ENCODE peak calls at places on chromosomes 12 and 14, in six cellular contexts. A is sigmoid colon, X is breast epithelium, B is GM23338, Q is fibroblast of lung, F is K562. Y is an unnamed sample. For H3K4me1, the result is how much of the 10 kb centered on the place peaks cover.

GRCh38 chr12:122943196-122943595 is 23.1 kb downstream of the ABCB9 start:
- DNase-seq in A (no peak), X (no peak), B (no peak), Q (peak), F (no peak), Y (no peak)

GRCh38 chr14:93332032-93332852 is 594 bp downstream of the BTBD7 start:
- DNase-seq in A (peak), X (no peak), B (peak), Q (peak), F (peak), Y (peak)

GRCh38 chr14:106657460-106657859 is 1131.1 kb downstream of the TMEM121 start:
- DNase-seq in A (no peak), X (no peak), B (no peak), Q (no peak), F (no peak), Y (no peak)

GRCh38 chr12:42583017-42583416 is 6.5 kb downstream of the PRICKLE1 start:
- DNase-seq in A (no peak), X (no peak), B (no peak), Q (no peak), F (no peak), Y (no peak)

GRCh38 chr12:113880337-113880736 is 85.8 kb downstream of the RBM19 start:
- DNase-seq in A (no peak), X (no peak), B (no peak), Q (no peak), F (no peak), Y (no peak)

GRCh38 chr12:41545761-41546160 is 357.6 kb downstream of the PDZRN4 start:
- DNase-seq in A (no peak), X (no peak), B (no peak), Q (no peak), F (no peak), Y (no peak)

GRCh38 chr14:82537831-82538230 is 1004.2 kb upstream of the SEL1L start:
- DNase-seq in A (no peak), X (no peak), B (no peak), Q (no peak), F (no peak), Y (no peak)

GRCh38 chr12:56374726-56375597 is 12.3 kb upstream of the APOF start:
- DNase-seq in A (no peak), X (no peak), B (no peak), Q (no peak), F (no peak), Y (no peak)

GRCh38 chr14:49769171-49769570 is 1.2 kb downstream of the KLHDC2 start:
- DNase-seq in A (no peak), X (no peak), B (no peak), Q (peak), F (no peak), Y (no peak)

GRCh38 chr12:47779943-47780504 is 7.0 kb downstream of the SLC48A1 start:
- DNase-seq in A (peak), X (no peak), B (no peak), Q (no peak), F (no peak), Y (no peak)

GRCh38 chr12:40946612-40947194 is 241.4 kb upstream of the PDZRN4 start:
- DNase-seq in A (no peak), X (no peak), B (peak), Q (peak), F (peak), Y (no peak)

GRCh38 chr14:102325791-102326345 is 6.3 kb downstream of the ZNF839 start:
- DNase-seq in A (peak), X (no peak), B (no peak), Q (no peak), F (no peak), Y (peak)

GRCh38 chr12:46470039-46470627 is 97.6 kb upstream of the SLC38A2 start:
- DNase-seq in A (no peak), X (no peak), B (no peak), Q (no peak), F (no peak), Y (no peak)

GRCh38 chr12:93153321-93153720 is 224.2 kb upstream of the EEA1 start:
- DNase-seq in A (no peak), X (no peak), B (no peak), Q (peak), F (no peak), Y (no peak)

GRCh38 chr12:3033538-3033865 is 43.7 kb upstream of the TSPAN9 start:
- DNase-seq in A (no peak), X (no peak), B (no peak), Q (no peak), F (no peak), Y (no peak)

GRCh38 chr12:13234045-13234641 is 37.6 kb downstream of the EMP1 start:
- DNase-seq in A (no peak), X (no peak), B (peak), Q (peak), F (peak), Y (peak)

GRCh38 chr12:113766880-113767878 is 198.9 kb downstream of the RBM19 start:
- DNase-seq in A (no peak), X (no peak), B (peak), Q (peak), F (no peak), Y (no peak)

GRCh38 chr14:36238666-36239363 is 62.3 kb upstream of the PTCSC3 start:
- DNase-seq in A (no peak), X (no peak), B (no peak), Q (peak), F (no peak), Y (no peak)

GRCh38 chr14:91311284-91311662 is 66.8 kb upstream of the GPR68 start:
- DNase-seq in A (no peak), X (no peak), B (no peak), Q (no peak), F (no peak), Y (no peak)

GRCh38 chr14:93832076-93832475 is 43.8 kb upstream of the PRIMA1 start:
- DNase-seq in A (no peak), X (no peak), B (no peak), Q (no peak), F (no peak), Y (peak)

GRCh38 chr12:122452701-122453285 is 30.3 kb upstream of the CLIP1 start:
- DNase-seq in A (peak), X (no peak), B (no peak), Q (no peak), F (no peak), Y (no peak)

GRCh38 chr12:47236109-47236714 is 156.5 kb upstream of the AMIGO2 start:
- DNase-seq in A (no peak), X (no peak), B (no peak), Q (peak), F (no peak), Y (no peak)

GRCh38 chr12:7060353-7060954 is at the start of gene C1S:
- DNase-seq in A (peak), X (no peak), B (peak), Q (peak), F (peak), Y (peak)

DNA sequence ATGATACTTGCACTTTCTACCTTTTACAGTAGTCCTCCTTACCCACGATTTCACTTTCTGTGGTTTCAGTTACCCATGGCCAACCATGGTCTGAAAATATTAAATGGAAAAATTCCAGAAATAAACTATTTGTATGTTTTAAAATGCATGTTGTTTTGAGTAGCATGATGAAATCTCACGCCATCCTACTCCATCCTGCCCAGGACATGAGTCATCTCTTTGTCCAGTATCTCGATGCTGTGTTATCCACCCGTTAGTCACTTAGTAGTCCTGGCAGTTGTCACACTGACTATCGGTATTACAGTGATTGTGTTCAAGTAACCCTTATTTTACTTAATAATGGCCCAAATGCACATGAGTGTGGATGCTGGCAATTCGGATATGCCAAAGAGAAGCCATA is 22.4 kb downstream of the SYT1 start:
- DNase-seq in A (no peak), X (no peak), B (no peak), Q (peak), F (no peak), Y (peak)
- H3K4me3 ChIP-seq in A (no peak), X (no peak), B (no peak), Q (no peak), F (no peak), Y (peak)

GRCh38 chr14:70192915-70193314 is 4.2 kb upstream of the SLC8A3 start:
- DNase-seq in A (no peak), X (no peak), B (peak), Q (no peak), F (no peak), Y (no peak)
- TF ChIP-seq CTCF in A (no peak), X (no peak), B (peak), Q (no peak), F (no peak), Y (no peak)

DNA sequence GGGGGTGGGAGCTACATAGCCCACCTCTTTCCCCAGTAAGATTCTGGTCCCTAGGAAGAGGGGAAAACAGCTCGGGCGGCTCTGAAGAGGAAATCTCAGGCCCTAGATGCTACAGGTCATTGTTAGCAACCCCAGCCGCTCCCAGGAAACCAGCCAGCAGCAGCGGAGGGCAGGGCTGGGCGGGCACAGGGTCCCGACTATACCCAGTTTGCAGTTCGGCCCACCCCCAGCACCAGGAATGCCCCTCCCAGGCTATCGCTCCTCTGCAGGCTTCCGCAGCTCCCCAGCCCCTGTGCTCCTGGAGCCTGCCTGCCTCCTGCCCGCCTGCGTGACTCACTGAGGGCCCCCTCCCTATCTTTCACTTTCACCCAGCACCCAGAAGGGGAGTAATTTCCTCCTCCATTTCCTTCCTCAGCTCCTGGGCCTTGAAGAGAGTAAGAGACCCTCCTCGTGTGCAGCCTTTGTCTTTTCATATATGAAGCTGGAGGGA is 27.2 kb upstream of the PNMA1 start:
- DNase-seq in A (peak), X (no peak), B (peak), Q (peak), F (peak), Y (peak)
- H3K4me1 ChIP-seq in A (half or more), X (half or more), B (under half), Q (half or more), F (half or more), Y (half or more)

GRCh38 chr12:9760699-9761406 is at the start of gene CD69:
- DNase-seq in A (no peak), X (no peak), B (no peak), Q (no peak), F (no peak), Y (no peak)

GRCh38 chr12:9763025-9763424 is 2.3 kb upstream of the CD69 start:
- DNase-seq in A (no peak), X (no peak), B (no peak), Q (no peak), F (no peak), Y (no peak)

GRCh38 chr12:9762369-9762768 is 1.7 kb upstream of the CD69 start:
- DNase-seq in A (no peak), X (no peak), B (no peak), Q (no peak), F (no peak), Y (no peak)

GRCh38 chr12:9759680-9760592 is 765 bp downstream of the CD69 start:
- DNase-seq in A (no peak), X (no peak), B (no peak), Q (no peak), F (no peak), Y (no peak)

DNA sequence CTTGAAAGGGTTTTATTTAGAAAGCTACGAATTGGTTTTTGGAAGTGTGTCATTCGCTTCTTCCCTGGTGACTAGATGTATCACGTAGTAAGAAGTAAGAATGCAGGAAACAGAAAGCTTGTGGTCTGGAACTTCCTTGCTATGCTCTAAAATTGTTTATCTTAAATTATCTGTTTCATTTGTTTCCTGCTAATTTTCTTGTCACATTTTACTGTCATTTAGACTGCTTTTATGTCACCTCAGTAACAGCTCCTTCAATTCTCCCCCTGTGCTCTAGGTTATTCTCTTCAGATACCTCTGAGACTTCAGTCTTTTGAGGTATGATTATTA is 671 bp upstream of the CD69 start:
- DNase-seq in A (no peak), X (no peak), B (no peak), Q (peak), F (no peak), Y (no peak)
- H3K4me3 ChIP-seq in A (no peak), X (no peak), B (no peak), Q (no peak), F (peak), Y (no peak)

DNA sequence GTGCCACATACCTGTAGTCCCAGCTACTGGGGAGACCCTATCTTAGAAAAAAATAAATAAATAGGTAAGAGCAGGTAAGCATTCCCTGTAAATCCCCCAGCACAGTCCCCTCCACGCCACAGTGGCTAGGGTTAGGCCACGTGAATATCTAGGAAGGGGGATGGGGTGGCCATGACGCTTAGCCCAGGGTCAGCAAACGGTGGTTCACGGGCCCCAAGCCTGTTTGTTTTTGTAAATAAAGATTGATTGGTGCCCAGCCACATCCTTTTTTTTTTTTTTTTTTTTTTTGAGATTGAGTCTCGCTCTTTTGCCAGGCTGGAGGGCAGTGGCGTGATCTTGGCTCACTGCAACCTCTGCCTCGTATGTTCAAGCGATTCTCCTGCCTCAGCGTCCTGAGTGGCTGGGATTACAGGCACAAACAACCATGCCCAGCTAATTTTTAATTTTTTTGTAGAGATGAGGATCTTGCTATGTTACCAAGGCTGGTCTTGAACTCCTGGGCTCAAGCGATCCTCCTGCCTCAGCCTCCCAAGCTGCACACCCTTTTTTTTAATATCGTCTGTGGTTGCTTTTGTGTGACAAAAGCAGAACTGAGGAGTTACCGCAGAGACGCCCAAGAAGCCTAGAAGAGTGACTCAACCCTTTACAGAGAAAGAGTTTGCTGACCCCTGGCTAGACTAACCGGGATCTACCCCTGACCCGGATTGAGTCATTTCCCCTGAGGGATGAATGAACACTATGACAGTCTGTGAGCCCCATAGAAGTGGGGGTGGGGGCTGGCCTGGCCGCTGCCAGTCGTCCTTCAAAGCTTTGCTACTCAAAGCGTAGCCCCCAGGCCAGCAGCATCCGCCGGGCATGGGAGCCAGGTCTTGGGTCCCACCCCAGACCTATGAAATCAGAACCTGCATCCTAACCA is 113.7 kb upstream of the NCOR2 start:
- DNase-seq in A (no peak), X (no peak), B (peak), Q (peak), F (peak), Y (peak)
- TF ChIP-seq CTCF in A (no peak), X (peak), B (peak), Q (peak), F (peak), Y (peak)

GRCh38 chr14:20683896-20684661 is at the start of gene RNASE4:
- DNase-seq in A (peak), X (peak), B (peak), Q (peak), F (peak), Y (peak)

GRCh38 chr14:20682127-20682434 is 2.3 kb upstream of the RNASE4 start:
- DNase-seq in A (no peak), X (no peak), B (no peak), Q (no peak), F (no peak), Y (no peak)

GRCh38 chr14:20683125-20683895 is 1.1 kb upstream of the RNASE4 start:
- DNase-seq in A (peak), X (peak), B (peak), Q (peak), F (peak), Y (peak)

GRCh38 chr14:20681348-20682126 is 2.8 kb upstream of the RNASE4 start:
- DNase-seq in A (peak), X (peak), B (peak), Q (peak), F (peak), Y (peak)

GRCh38 chr14:20682435-20683124 is 1.8 kb upstream of the RNASE4 start:
- DNase-seq in A (peak), X (peak), B (peak), Q (peak), F (peak), Y (peak)
- H3K4me1 ChIP-seq in A (under half), X (under half), B (under half), Q (under half), F (under half), Y (under half)

DNA sequence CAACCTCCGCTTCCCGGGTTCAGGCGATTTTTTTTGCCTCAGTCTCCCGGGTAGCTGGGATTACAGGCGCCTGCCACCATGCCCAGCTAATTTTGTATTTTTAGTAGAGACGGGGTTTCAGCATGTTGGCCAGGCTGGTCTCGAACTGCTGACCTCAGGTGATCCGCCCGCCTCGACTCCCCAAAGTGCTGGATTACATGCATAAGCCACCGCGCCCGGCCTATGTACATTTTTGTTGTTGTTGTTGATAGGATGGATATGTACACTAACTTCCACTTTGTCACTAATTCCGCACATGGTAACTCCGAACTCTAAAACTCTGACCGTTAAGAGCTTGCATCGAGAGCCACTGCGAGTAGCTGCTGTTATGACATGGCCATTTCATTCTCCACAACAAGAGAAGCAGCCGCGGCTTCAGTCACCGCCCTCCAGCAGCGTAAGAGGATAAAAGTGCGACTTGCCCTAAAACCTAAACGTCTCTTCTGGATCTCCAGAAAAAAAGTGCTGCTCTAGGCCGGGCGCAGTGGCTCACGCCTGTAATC is 742 bp upstream of the MARS1 start:
- DNase-seq in A (no peak), X (no peak), B (peak), Q (no peak), F (no peak), Y (no peak)
- H3K4me3 ChIP-seq in A (peak), X (peak), B (no peak), Q (no peak), F (peak), Y (peak)

GRCh38 chr12:32305163-32305562 is 94.2 kb upstream of the FGD4 start:
- DNase-seq in A (no peak), X (no peak), B (no peak), Q (no peak), F (no peak), Y (no peak)
- TF ChIP-seq CTCF in A (no peak), X (no peak), B (peak), Q (no peak), F (peak), Y (peak)

Y was measured in BE2C.